ENCODE peak calls at places on chromosomes 11 and 22, in seven cellular contexts. One of them, this sample, is unnamed.
A peak's percentile ranks its signal among the peaks of the same experiment; 100 is the strongest.

GRCh38 chr11:118084247-118084646 is 2.5 kb downstream of the SMIM35 start:
- DNase-seq in gastrocnemius medialis: peak; percentile 50
- DNase-seq in CD4-positive, alpha-beta T cell: no peak
- DNase-seq in endodermal cell: no peak
- DNase-seq in spleen: no peak
- DNase-seq in colonic mucosa: peak; percentile 58
- DNase-seq in psoas muscle: peak; percentile 59
- DNase-seq in this sample: no peak

GRCh38 chr22:28917747-28918543 is 34.6 kb downstream of the ZNRF3 start:
- DNase-seq in CD4-positive, alpha-beta T cell: no peak
- DNase-seq in gastrocnemius medialis: no peak
- DNase-seq in psoas muscle: no peak
- DNase-seq in endodermal cell: peak; percentile 70
- DNase-seq in spleen: no peak
- DNase-seq in colonic mucosa: peak; percentile 61
- DNase-seq in this sample: no peak

GRCh38 chr22:19591568-19591967 is 67.4 kb upstream of the CLDN5 start:
- DNase-seq in psoas muscle: no peak
- DNase-seq in colonic mucosa: no peak
- DNase-seq in gastrocnemius medialis: no peak
- DNase-seq in spleen: no peak
- DNase-seq in endodermal cell: no peak
- DNase-seq in CD4-positive, alpha-beta T cell: no peak
- DNase-seq in this sample: no peak

GRCh38 chr11:107856981-107857517 is 1.5 kb downstream of the SLC35F2 start:
- DNase-seq in gastrocnemius medialis: peak; percentile 21
- DNase-seq in spleen: no peak
- DNase-seq in endodermal cell: peak; percentile 62
- DNase-seq in psoas muscle: no peak
- DNase-seq in colonic mucosa: peak; percentile 74
- DNase-seq in CD4-positive, alpha-beta T cell: no peak
- DNase-seq in this sample: no peak

GRCh38 chr11:57515332-57516060 is at the start of gene SLC43A1:
- DNase-seq in psoas muscle: peak; percentile 79
- DNase-seq in endodermal cell: peak; percentile 72
- DNase-seq in spleen: peak; percentile 85
- DNase-seq in colonic mucosa: peak; percentile 72
- DNase-seq in gastrocnemius medialis: peak; percentile 60
- DNase-seq in CD4-positive, alpha-beta T cell: no peak
- DNase-seq in this sample: peak; percentile 71

GRCh38 chr22:23182289-23183106 is 2.2 kb downstream of the BCR start:
- DNase-seq in spleen: no peak
- DNase-seq in CD4-positive, alpha-beta T cell: peak; percentile 21
- DNase-seq in endodermal cell: peak; percentile 61
- DNase-seq in psoas muscle: no peak
- DNase-seq in colonic mucosa: peak; percentile 42
- DNase-seq in gastrocnemius medialis: no peak
- DNase-seq in this sample: no peak

GRCh38 chr11:44604171-44604581 is 38.7 kb downstream of the CD82 start:
- DNase-seq in spleen: no peak
- DNase-seq in colonic mucosa: no peak
- DNase-seq in endodermal cell: no peak
- DNase-seq in CD4-positive, alpha-beta T cell: no peak
- DNase-seq in gastrocnemius medialis: no peak
- DNase-seq in psoas muscle: no peak
- DNase-seq in this sample: no peak

GRCh38 chr22:40728731-40729189 is 49.5 kb downstream of the MCHR1 start:
- DNase-seq in psoas muscle: no peak
- DNase-seq in spleen: peak; percentile 79
- DNase-seq in CD4-positive, alpha-beta T cell: peak; percentile 67
- DNase-seq in colonic mucosa: no peak
- DNase-seq in gastrocnemius medialis: no peak
- DNase-seq in endodermal cell: no peak
- DNase-seq in this sample: no peak

GRCh38 chr11:19820100-19820499 is 107.5 kb downstream of the NAV2 start:
- DNase-seq in spleen: no peak
- DNase-seq in psoas muscle: no peak
- DNase-seq in endodermal cell: no peak
- DNase-seq in colonic mucosa: no peak
- DNase-seq in gastrocnemius medialis: no peak
- DNase-seq in CD4-positive, alpha-beta T cell: no peak
- DNase-seq in this sample: no peak

GRCh38 chr11:85698195-85698594 is 12.2 kb upstream of the CCDC89 start:
- DNase-seq in psoas muscle: no peak
- DNase-seq in endodermal cell: no peak
- DNase-seq in colonic mucosa: no peak
- DNase-seq in CD4-positive, alpha-beta T cell: no peak
- DNase-seq in spleen: no peak
- DNase-seq in gastrocnemius medialis: no peak
- DNase-seq in this sample: no peak

GRCh38 chr11:131534031-131534430 is 163.6 kb downstream of the NTM start:
- DNase-seq in endodermal cell: no peak
- DNase-seq in colonic mucosa: no peak
- DNase-seq in gastrocnemius medialis: no peak
- DNase-seq in psoas muscle: no peak
- DNase-seq in CD4-positive, alpha-beta T cell: no peak
- DNase-seq in spleen: no peak
- DNase-seq in this sample: no peak

GRCh38 chr22:47088480-47089145 is 326.2 kb downstream of the TBC1D22A start:
- DNase-seq in spleen: no peak
- DNase-seq in endodermal cell: no peak
- DNase-seq in CD4-positive, alpha-beta T cell: no peak
- DNase-seq in gastrocnemius medialis: no peak
- DNase-seq in colonic mucosa: no peak
- DNase-seq in psoas muscle: no peak
- DNase-seq in this sample: no peak

GRCh38 chr11:35658028-35658948 is 4.3 kb upstream of the TRIM44 start:
- DNase-seq in colonic mucosa: no peak
- DNase-seq in endodermal cell: no peak
- DNase-seq in CD4-positive, alpha-beta T cell: no peak
- DNase-seq in spleen: no peak
- DNase-seq in psoas muscle: no peak
- DNase-seq in gastrocnemius medialis: no peak
- DNase-seq in this sample: no peak

GRCh38 chr11:23288001-23288783 is 427.9 kb upstream of the CCDC179 start:
- DNase-seq in colonic mucosa: no peak
- DNase-seq in endodermal cell: no peak
- DNase-seq in psoas muscle: no peak
- DNase-seq in spleen: no peak
- DNase-seq in gastrocnemius medialis: no peak
- DNase-seq in CD4-positive, alpha-beta T cell: no peak
- DNase-seq in this sample: no peak

GRCh38 chr11:68976095-68976494 is 4.7 kb downstream of the MRGPRD start:
- DNase-seq in colonic mucosa: no peak
- DNase-seq in endodermal cell: no peak
- DNase-seq in CD4-positive, alpha-beta T cell: no peak
- DNase-seq in gastrocnemius medialis: no peak
- DNase-seq in spleen: peak; percentile 30
- DNase-seq in psoas muscle: peak; percentile 7
- DNase-seq in this sample: no peak

GRCh38 chr22:37211075-37211852 is 1.0 kb downstream of the SSTR3 start:
- DNase-seq in psoas muscle: peak; percentile 36
- DNase-seq in CD4-positive, alpha-beta T cell: no peak
- DNase-seq in endodermal cell: no peak
- DNase-seq in gastrocnemius medialis: no peak
- DNase-seq in colonic mucosa: no peak
- DNase-seq in spleen: peak; percentile 67
- DNase-seq in this sample: no peak

GRCh38 chr22:26673485-26673884 is 16.1 kb downstream of the MIAT start:
- DNase-seq in psoas muscle: no peak
- DNase-seq in CD4-positive, alpha-beta T cell: no peak
- DNase-seq in gastrocnemius medialis: no peak
- DNase-seq in spleen: no peak
- DNase-seq in endodermal cell: no peak
- DNase-seq in colonic mucosa: peak; percentile 35
- DNase-seq in this sample: no peak

GRCh38 chr11:394034-394857 is at the start of gene PKP3:
- DNase-seq in colonic mucosa: peak; percentile 94
- DNase-seq in endodermal cell: peak; percentile 90
- DNase-seq in CD4-positive, alpha-beta T cell: no peak
- DNase-seq in spleen: no peak
- DNase-seq in gastrocnemius medialis: no peak
- DNase-seq in psoas muscle: no peak
- DNase-seq in this sample: no peak
- TF ChIP-seq CTCF in colonic mucosa: no peak
- TF ChIP-seq CTCF in endodermal cell: no peak
- TF ChIP-seq CTCF in CD4-positive, alpha-beta T cell: no peak
- TF ChIP-seq CTCF in spleen: no peak
- TF ChIP-seq CTCF in gastrocnemius medialis: no peak
- TF ChIP-seq CTCF in psoas muscle: no peak
- TF ChIP-seq CTCF in this sample: no peak

DNA sequence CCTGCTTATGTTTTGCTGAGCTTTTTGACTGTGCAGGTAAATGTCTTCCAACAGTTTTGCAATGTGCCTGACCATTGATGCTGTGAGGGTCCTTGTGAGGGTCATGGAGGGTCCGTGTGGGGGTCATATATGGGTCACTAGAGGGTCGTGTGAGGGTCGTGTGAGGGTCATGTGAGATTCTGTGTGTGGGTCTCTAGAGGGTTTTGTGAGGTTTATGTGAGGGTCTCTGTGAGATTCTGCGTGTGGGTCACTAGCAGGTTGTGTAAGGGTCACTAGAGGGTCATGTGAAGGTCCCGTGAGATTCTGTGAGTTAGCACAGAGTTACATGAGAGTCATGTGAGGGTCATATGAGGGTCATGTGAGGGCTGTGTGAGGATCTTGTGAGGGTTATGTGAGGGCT is 263.9 kb upstream of the B3GAT1 start:
- DNase-seq in endodermal cell: no peak
- DNase-seq in CD4-positive, alpha-beta T cell: no peak
- DNase-seq in gastrocnemius medialis: no peak
- DNase-seq in spleen: no peak
- DNase-seq in colonic mucosa: no peak
- DNase-seq in psoas muscle: no peak
- DNase-seq in this sample: no peak
- H3K27me3 ChIP-seq in endodermal cell: no peaks in the 10 kb centered on the region
- H3K27me3 ChIP-seq in CD4-positive, alpha-beta T cell: peaks cover 4% of the 10 kb centered on the region
- H3K27me3 ChIP-seq in gastrocnemius medialis: no peaks in the 10 kb centered on the region
- H3K27me3 ChIP-seq in spleen: peaks cover 12% of the 10 kb centered on the region
- H3K27me3 ChIP-seq in colonic mucosa: no peaks in the 10 kb centered on the region
- H3K27me3 ChIP-seq in psoas muscle: peaks cover 7% of the 10 kb centered on the region
- H3K27me3 ChIP-seq in this sample: no peaks in the 10 kb centered on the region

GRCh38 chr11:95242202-95242989 is 11.4 kb upstream of the SESN3 start:
- DNase-seq in endodermal cell: no peak
- DNase-seq in CD4-positive, alpha-beta T cell: no peak
- DNase-seq in psoas muscle: no peak
- DNase-seq in gastrocnemius medialis: no peak
- DNase-seq in spleen: no peak
- DNase-seq in colonic mucosa: peak; percentile 39
- DNase-seq in this sample: no peak
- H3K27ac ChIP-seq in endodermal cell: no peak overlapping the region
- H3K27ac ChIP-seq in CD4-positive, alpha-beta T cell: no peak overlapping the region
- H3K27ac ChIP-seq in psoas muscle: no peak overlapping the region
- H3K27ac ChIP-seq in gastrocnemius medialis: no peak overlapping the region
- H3K27ac ChIP-seq in spleen: peak overlapping the region; percentile 52
- H3K27ac ChIP-seq in colonic mucosa: peak overlapping the region; percentile 53
- H3K27ac ChIP-seq in this sample: no peak overlapping the region

DNA sequence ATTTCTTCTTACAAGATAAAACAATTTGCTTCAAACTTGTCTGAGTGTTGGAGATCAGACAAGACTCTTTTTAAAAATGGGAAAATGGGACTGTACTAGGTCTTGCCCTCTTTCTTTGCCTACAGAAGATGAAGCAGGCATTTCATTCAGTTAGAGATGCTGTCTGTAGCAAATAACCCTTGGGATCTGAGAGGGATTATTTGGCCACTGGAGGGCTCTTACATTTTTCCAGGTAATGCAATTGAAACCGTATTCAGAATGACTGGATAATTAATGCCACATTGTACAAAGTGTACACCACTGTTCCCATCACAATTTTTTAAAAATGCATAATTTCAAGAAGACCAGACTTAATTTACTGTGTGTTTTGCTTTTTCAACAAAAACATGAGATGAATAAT is 258.5 kb upstream of the KIRREL3 start:
- DNase-seq in CD4-positive, alpha-beta T cell: no peak
- DNase-seq in spleen: no peak
- DNase-seq in psoas muscle: no peak
- DNase-seq in endodermal cell: no peak
- DNase-seq in colonic mucosa: no peak
- DNase-seq in gastrocnemius medialis: no peak
- DNase-seq in this sample: no peak
- TF ChIP-seq CTCF in CD4-positive, alpha-beta T cell: no peak
- TF ChIP-seq CTCF in spleen: no peak
- TF ChIP-seq CTCF in psoas muscle: no peak
- TF ChIP-seq CTCF in endodermal cell: peak; percentile 51
- TF ChIP-seq CTCF in colonic mucosa: no peak
- TF ChIP-seq CTCF in gastrocnemius medialis: no peak
- TF ChIP-seq CTCF in this sample: no peak

This sample was measured in ascending aorta.